ENCODE peak calls at places on chromosome 18, in eight cellular contexts. J is mesothelial cell of epicardium, H is cardiac muscle cell, L is HepG2, S is endodermal cell, D is HCT116, N is adrenal gland, C is foreskin fibroblast. P is an unnamed sample.

GRCh38 chr18:57843403-57843802 is 40.3 kb upstream of the ATP8B1 start:
- DNase-seq in C (no peak), S (no peak), N (no peak), H (no peak), D (no peak), J (no peak), L (no peak), P (no peak)

GRCh38 chr18:69725855-69726508 is 221.7 kb downstream of the CD226 start:
- DNase-seq in J (no peak), C (no peak), N (no peak), S (no peak), L (peak), D (no peak), H (no peak), P (no peak)

GRCh38 chr18:1483386-1483785 is 578.7 kb downstream of the ADCYAP1 start:
- DNase-seq in C (no peak), J (no peak), H (no peak), N (no peak), D (no peak), L (no peak), S (no peak), P (no peak)

GRCh38 chr18:26854292-26854881 is 11.1 kb downstream of the AQP4 start:
- DNase-seq in N (no peak), H (no peak), L (no peak), C (no peak), S (peak), J (no peak), D (no peak), P (no peak)

GRCh38 chr18:75204978-75205759 is 3.8 kb downstream of the PTGR3 start:
- DNase-seq in H (peak), C (no peak), N (no peak), J (no peak), S (peak), D (no peak), L (no peak), P (no peak)

GRCh38 chr18:12911025-12911927 is 27.2 kb upstream of the PTPN2 start:
- DNase-seq in C (no peak), L (no peak), D (no peak), J (no peak), N (no peak), S (peak), H (no peak), P (peak)

GRCh38 chr18:42290318-42291307 is 335.6 kb downstream of the PIK3C3 start:
- DNase-seq in J (no peak), S (no peak), D (no peak), H (no peak), L (no peak), N (no peak), C (no peak), P (no peak)

GRCh38 chr18:29004921-29005320 is 828.0 kb upstream of the CDH2 start:
- DNase-seq in C (no peak), H (no peak), S (no peak), L (no peak), N (no peak), D (no peak), J (no peak), P (no peak)

GRCh38 chr18:75548353-75548752 is 120.8 kb upstream of the SMIM21 start:
- DNase-seq in C (no peak), S (peak), L (no peak), D (peak), J (no peak), N (no peak), H (no peak), P (no peak)

GRCh38 chr18:34352385-34353163 is 127.9 kb upstream of the NOL4 start:
- DNase-seq in N (no peak), H (peak), L (peak), J (no peak), D (no peak), S (no peak), C (no peak), P (no peak)

GRCh38 chr18:11666176-11666575 is 22.9 kb upstream of the GNAL start:
- DNase-seq in C (no peak), J (no peak), L (no peak), S (peak), N (no peak), H (no peak), D (no peak), P (no peak)

GRCh38 chr18:46677609-46678470 is 20.8 kb upstream of the LOXHD1 start:
- DNase-seq in S (peak), L (no peak), N (peak), D (peak), H (peak), J (no peak), C (no peak), P (peak)

GRCh38 chr18:73980289-73980979 is 167.2 kb downstream of the FBXO15 start:
- DNase-seq in N (no peak), L (peak), S (peak), H (peak), D (peak), J (peak), C (no peak), P (no peak)

GRCh38 chr18:34543356-34543755 is 166.7 kb upstream of the DTNA start:
- DNase-seq in N (no peak), D (no peak), L (peak), S (no peak), J (no peak), C (no peak), H (no peak), P (no peak)

GRCh38 chr18:28185121-28185520 is 8.2 kb upstream of the CDH2 start:
- DNase-seq in L (no peak), H (no peak), S (peak), C (no peak), J (no peak), N (no peak), D (no peak), P (no peak)

GRCh38 chr18:6057604-6058003 is 162.3 kb upstream of the TMEM200C start:
- DNase-seq in J (no peak), S (no peak), L (no peak), C (no peak), D (no peak), H (no peak), N (no peak), P (no peak)

GRCh38 chr18:41391616-41392610 is 563.1 kb upstream of the PIK3C3 start:
- DNase-seq in L (peak), H (peak), D (no peak), S (peak), N (peak), C (peak), J (peak), P (peak)

GRCh38 chr18:5455644-5456043 is 88.2 kb downstream of the EPB41L3 start:
- DNase-seq in N (no peak), D (no peak), C (no peak), J (no peak), H (no peak), S (no peak), L (no peak), P (no peak)

GRCh38 chr18:58390399-58390798 is 238.5 kb downstream of the ALPK2 start:
- DNase-seq in L (no peak), J (no peak), N (no peak), C (no peak), D (no peak), S (peak), H (no peak), P (no peak)

GRCh38 chr18:36849288-36850011 is 20.5 kb downstream of the KIAA1328 start:
- DNase-seq in N (no peak), D (no peak), J (no peak), H (no peak), S (no peak), C (peak), L (no peak), P (no peak)

GRCh38 chr18:62877448-62878221 is 162.3 kb downstream of the PHLPP1 start:
- DNase-seq in L (peak), J (no peak), S (peak), H (peak), D (no peak), N (no peak), C (peak), P (no peak)

GRCh38 chr18:11862468-11863137 is 11.4 kb downstream of the CHMP1B start:
- DNase-seq in C (no peak), L (no peak), D (no peak), H (no peak), S (peak), N (no peak), J (no peak), P (no peak)

GRCh38 chr18:57397440-57397839 is 37.7 kb upstream of the ONECUT2 start:
- DNase-seq in S (no peak), N (no peak), H (no peak), J (no peak), D (peak), L (no peak), C (peak), P (no peak)

GRCh38 chr18:32308493-32309120 is 118.8 kb downstream of the MEP1B start:
- DNase-seq in S (no peak), C (peak), J (no peak), H (no peak), D (peak), N (peak), L (no peak), P (no peak)

GRCh38 chr18:1914489-1914888 is 656.8 kb downstream of the METTL4 start:
- DNase-seq in C (no peak), H (no peak), S (peak), N (no peak), D (peak), L (peak), J (no peak), P (no peak)

GRCh38 chr18:35163736-35164532 is 76.9 kb upstream of the ZNF397 start:
- DNase-seq in J (no peak), S (no peak), C (no peak), N (peak), L (no peak), H (no peak), D (no peak), P (no peak)

GRCh38 chr18:36771246-36771645 is 57.6 kb downstream of the TPGS2 start:
- DNase-seq in H (no peak), D (no peak), C (no peak), S (no peak), L (no peak), N (no peak), J (no peak), P (no peak)

GRCh38 chr18:79397830-79398761 is 2.4 kb downstream of the NFATC1 start:
- DNase-seq in J (no peak), S (no peak), D (no peak), C (no peak), L (no peak), N (no peak), H (no peak), P (no peak)

GRCh38 chr18:57527479-57528237 is 58.8 kb downstream of the FECH start:
- DNase-seq in J (no peak), H (no peak), C (no peak), L (peak), D (no peak), N (no peak), S (no peak), P (no peak)

GRCh38 chr18:75694292-75694691 is 266.8 kb upstream of the SMIM21 start:
- DNase-seq in D (no peak), L (no peak), J (no peak), C (no peak), H (no peak), S (no peak), N (no peak), P (no peak)

GRCh38 chr18:35236964-35237363 is 3.9 kb upstream of the ZNF397 start:
- DNase-seq in L (no peak), D (no peak), S (no peak), J (no peak), H (no peak), C (no peak), N (no peak), P (no peak)

GRCh38 chr18:46917108-46917807 is at the start of the genes KATNAL2 and PIAS2:
- DNase-seq in H (peak), D (peak), S (peak), C (peak), L (peak), N (peak), J (peak), P (peak)

GRCh38 chr18:35756506-35757117 is 175.1 kb downstream of the GALNT1 start:
- DNase-seq in C (peak), H (peak), L (peak), D (peak), N (peak), J (no peak), S (peak), P (peak)

GRCh38 chr18:3186678-3187658 is 32.8 kb downstream of the MYOM1 start:
- DNase-seq in J (no peak), H (peak), L (peak), D (no peak), N (no peak), S (no peak), C (no peak), P (no peak)

GRCh38 chr18:11752116-11752911 is 63.2 kb downstream of the GNAL start:
- DNase-seq in H (peak), D (no peak), J (peak), S (peak), N (no peak), C (no peak), L (no peak), P (peak)

GRCh38 chr18:46641917-46642316 is 15.1 kb downstream of the LOXHD1 start:
- DNase-seq in L (no peak), J (no peak), S (no peak), D (no peak), H (no peak), C (no peak), N (no peak), P (no peak)

GRCh38 chr18:23689031-23689615 is at the start of gene LAMA3:
- DNase-seq in H (peak), S (peak), L (no peak), D (no peak), N (peak), C (peak), J (peak), P (peak)

GRCh38 chr18:25815659-25816058 is 274.8 kb downstream of the SS18 start:
- DNase-seq in N (no peak), L (no peak), C (peak), D (no peak), S (no peak), H (no peak), J (no peak), P (no peak)

DNA sequence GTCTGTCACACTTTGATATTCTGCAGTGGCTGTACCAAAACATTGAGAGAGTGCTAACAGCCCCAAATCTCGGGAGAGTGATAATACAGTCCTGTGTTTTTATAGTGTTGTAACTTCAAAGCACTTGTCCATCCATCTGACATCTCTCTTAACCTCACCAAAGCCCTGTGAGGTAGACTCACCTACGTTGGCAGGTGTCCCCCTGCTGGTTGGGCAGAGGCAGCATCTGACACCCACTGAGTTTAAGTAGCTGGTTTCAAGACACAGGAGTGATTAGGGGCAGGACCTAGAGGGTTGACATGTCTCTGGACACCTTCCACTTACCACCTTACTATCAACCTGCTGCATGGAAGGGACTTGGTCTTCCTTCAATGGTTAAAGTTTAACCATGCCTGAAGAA is 22.9 kb downstream of the COLEC12 start:
- DNase-seq in L (peak), N (no peak), H (no peak), S (no peak), J (no peak), D (peak), C (no peak), P (peak)
- TF ChIP-seq CTCF in L (peak), N (no peak), H (peak), S (peak), J (peak), D (peak), C (no peak), P (peak)

GRCh38 chr18:48949051-48949605 is 1.6 kb downstream of the SMAD7 start:
- DNase-seq in S (no peak), N (peak), J (no peak), D (no peak), H (no peak), C (no peak), L (no peak), P (peak)

GRCh38 chr18:48951448-48952286 is 902 bp upstream of the SMAD7 start:
- DNase-seq in H (peak), C (peak), J (peak), D (no peak), L (peak), S (peak), N (peak), P (peak)

GRCh38 chr18:48948112-48949050 is 2.4 kb downstream of the SMAD7 start:
- DNase-seq in C (no peak), S (peak), N (peak), L (peak), D (no peak), H (peak), J (no peak), P (peak)

GRCh38 chr18:48950536-48951447 is at the start of gene SMAD7:
- DNase-seq in L (no peak), H (no peak), J (no peak), C (no peak), D (no peak), N (no peak), S (no peak), P (peak)

DNA sequence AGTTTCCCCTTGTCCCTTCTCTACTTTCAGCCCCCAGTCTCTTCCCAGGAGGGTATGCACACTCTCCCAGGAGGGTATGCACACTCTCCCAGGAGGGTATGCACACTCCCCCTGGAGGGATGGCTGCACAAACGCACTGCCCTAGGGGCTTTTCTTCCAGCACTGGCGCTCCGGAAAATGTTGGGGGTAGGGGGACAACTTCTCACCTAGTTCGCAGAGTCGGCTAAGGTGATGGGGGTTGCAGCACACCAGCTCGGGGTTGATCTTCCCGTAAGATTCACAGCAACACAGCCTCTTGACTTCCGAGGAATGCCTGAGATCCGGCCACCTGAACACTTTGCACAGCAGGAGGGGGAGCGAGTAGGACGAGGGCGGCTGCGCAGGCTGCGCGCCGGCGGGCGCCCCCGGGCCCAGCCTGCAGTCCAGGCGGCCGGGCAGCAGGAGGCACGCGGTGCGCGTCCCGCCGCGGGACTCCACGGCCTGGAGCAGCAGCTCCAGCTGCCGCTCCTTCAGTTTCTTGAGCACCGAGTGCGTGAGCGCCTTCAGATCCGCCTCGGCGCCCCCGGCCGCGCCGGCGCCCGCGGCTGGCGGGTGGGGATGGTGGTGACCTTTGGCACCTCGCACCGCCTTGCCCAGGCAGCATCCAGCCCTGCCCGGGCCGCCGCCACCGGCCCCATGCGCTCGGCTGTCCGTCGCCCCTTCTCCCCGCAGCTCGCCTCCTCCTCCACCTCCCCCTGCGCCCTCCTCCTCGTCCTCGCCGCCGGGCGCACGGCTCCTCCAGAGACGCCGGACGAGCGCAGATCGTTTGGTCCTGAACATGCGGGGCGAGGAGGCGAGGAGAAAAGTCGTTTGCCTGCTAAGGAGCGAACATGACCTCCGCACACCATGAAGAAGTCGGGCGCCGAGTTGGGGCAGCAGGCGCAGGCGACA is 894 bp downstream of the SMAD7 start:
- DNase-seq in C (no peak), D (no peak), S (peak), J (no peak), N (no peak), L (no peak), H (no peak), P (peak)
- TF ChIP-seq CTCF in C (no peak), D (no peak), S (peak), J (no peak), N (peak), L (peak), H (no peak), P (no peak)

DNA sequence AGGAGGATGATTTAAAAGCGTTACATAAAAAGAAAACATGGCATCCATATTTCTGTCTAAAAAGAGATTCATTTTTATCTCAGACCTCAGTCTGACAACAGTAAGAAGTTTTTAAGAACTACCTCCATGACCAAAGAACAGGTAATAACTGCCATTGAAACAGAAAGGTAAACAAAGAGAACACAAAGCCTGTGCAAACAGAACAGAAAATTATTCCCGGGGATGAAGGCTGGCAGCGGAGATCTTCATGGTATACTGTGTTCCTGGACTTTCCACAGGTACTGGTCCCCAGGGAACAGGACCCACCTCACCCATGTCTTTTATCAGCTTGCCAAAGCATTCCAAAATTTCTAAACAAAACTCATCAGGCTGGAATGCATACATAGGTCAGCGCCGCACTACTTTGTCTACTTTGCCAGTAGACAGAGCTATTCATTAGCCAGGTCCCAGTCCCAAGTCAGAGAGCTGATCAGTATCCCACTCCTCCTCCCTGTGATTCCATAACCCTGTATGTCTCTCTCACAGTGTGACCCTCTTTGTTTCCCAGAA is 277.3 kb downstream of the MBD2 start:
- DNase-seq in D (no peak), N (no peak), C (no peak), L (peak), J (no peak), H (no peak), S (no peak), P (no peak)
- TF ChIP-seq CTCF in D (no peak), N (no peak), C (no peak), L (no peak), J (no peak), H (no peak), S (no peak), P (no peak)

DNA sequence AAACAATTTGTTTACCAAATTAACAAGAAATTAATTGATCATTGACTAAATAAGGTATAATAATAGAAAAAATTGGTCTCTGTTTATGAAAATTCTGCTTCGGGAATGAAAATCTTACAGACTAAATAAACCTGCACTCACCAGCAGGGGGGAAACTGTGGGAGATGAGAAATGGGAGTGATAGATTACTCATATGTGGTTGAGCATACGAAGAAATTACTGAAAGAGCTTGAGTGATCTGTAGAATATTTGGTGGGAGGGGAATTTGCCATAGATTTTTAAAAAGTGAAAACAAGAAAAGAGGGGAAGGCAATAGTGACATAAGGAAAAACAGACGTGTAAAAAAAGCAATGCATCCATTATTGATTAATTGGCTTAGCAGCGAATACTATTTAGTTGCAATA is 2.2 kb downstream of the HMSD start:
- DNase-seq in H (no peak), S (no peak), C (no peak), D (no peak), N (no peak), J (no peak), L (no peak), P (peak)
- TF ChIP-seq CTCF in H (peak), S (peak), C (peak), D (peak), N (no peak), J (peak), L (no peak), P (no peak)

DNA sequence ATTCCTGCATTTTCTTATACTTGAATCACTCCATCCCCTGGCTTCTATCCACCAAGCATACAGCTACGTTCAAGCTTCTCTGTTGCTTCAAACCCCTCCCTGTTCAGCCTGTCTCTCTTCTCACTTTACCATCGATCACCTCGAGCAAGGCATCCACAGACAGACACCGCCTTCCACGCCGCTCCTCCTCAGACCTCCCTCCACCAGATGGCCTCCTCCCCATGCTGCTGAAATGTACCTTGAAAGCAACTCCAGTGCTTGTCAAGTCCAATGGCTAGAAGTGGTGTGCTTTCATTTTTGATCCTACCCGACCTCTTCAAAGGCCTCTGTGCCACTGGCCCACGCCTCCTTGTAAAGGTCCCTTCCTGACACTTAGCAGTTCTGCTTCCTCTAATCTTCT is 131.3 kb upstream of the ACAA2 start:
- DNase-seq in L (no peak), C (no peak), N (no peak), S (peak), D (no peak), J (peak), H (no peak), P (no peak)
- TF ChIP-seq CTCF in L (peak), C (peak), N (no peak), S (peak), D (no peak), J (no peak), H (peak), P (peak)

P was measured in GM20000.